ENCODE peak calls at places on chromosome 22, in six cellular contexts. Z, T, H, Q, S and W are unnamed samples.
A peak's percentile ranks its signal among the peaks of the same experiment; 100 is the strongest.

GRCh38 chr22:19440411-19441195 is 6.9 kb downstream of the C22orf39 start:
- DNase-seq in Z (no peak), T (no peak), H (no peak), Q (no peak), S (no peak), W (no peak)

GRCh38 chr22:33350961-33351360 is 292.8 kb upstream of the SYN3 start:
- DNase-seq in Z (no peak), T (no peak), H (no peak), Q (no peak), S (no peak), W (no peak)

GRCh38 chr22:23113067-23113846 is 28.5 kb downstream of the RSPH14 start:
- DNase-seq in Z (no peak), T (no peak), H (peak; percentile 54), Q (no peak), S (no peak), W (no peak)

GRCh38 chr22:49667236-49667635 is 160.4 kb downstream of the BRD1 start:
- DNase-seq in Z (no peak), T (peak; percentile 77), H (no peak), Q (no peak), S (no peak), W (no peak)

GRCh38 chr22:19429950-19430889 is 1.3 kb downstream of the HIRA start:
- DNase-seq in Z (no peak), T (no peak), H (peak; percentile 78), Q (no peak), S (no peak), W (peak; percentile 25)

GRCh38 chr22:28795932-28796856 is 4.2 kb downstream of the XBP1 start:
- DNase-seq in Z (no peak), T (no peak), H (no peak), Q (no peak), S (no peak), W (no peak)

GRCh38 chr22:24413271-24413670 is 14.1 kb upstream of the ADORA2A start:
- DNase-seq in Z (no peak), T (no peak), H (no peak), Q (no peak), S (no peak), W (no peak)

GRCh38 chr22:33529424-33530113 is 390.7 kb downstream of the LARGE1 start:
- DNase-seq in Z (no peak), T (no peak), H (peak; percentile 33), Q (no peak), S (no peak), W (peak; percentile 36)

GRCh38 chr22:47872761-47873535 is 1110.5 kb downstream of the TBC1D22A start:
- DNase-seq in Z (no peak), T (no peak), H (no peak), Q (no peak), S (no peak), W (no peak)

GRCh38 chr22:31550871-31551370 is 54.6 kb downstream of the SFI1 start:
- DNase-seq in Z (no peak), T (no peak), H (no peak), Q (no peak), S (no peak), W (no peak)
- TF ChIP-seq POLR2A in Z (no peak), T (no peak), H (no peak), Q (no peak), S (no peak), W (no peak)

DNA sequence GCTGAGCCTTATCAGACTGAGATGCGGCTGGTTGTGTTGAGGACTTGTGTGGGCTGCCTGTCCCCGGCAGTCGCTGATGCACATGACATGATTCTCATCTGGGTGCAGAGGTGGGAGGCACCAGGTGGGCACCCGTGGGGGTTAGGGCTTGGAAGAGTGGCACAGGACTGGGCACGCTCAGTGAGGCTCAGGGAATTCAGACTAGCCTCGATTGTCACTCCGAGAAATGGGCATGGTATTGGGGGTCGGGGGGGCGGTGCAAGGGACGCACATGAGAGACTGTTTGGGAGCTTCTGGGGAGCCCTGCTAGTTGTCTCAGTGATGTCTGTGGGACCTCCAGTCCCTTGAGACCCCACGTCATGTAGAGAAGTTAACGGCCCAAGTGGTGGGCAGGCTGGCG is 25.5 kb downstream of the CSF2RB start:
- DNase-seq in Z (no peak), T (no peak), H (no peak), Q (no peak), S (no peak), W (no peak)
- TF ChIP-seq POLR2A in Z (no peak), T (no peak), H (no peak), Q (no peak), S (no peak), W (no peak)

GRCh38 chr22:21682385-21683175 is 16.8 kb downstream of the PPIL2 start:
- DNase-seq in Z (no peak), T (no peak), H (no peak), Q (no peak), S (no peak), W (no peak)

GRCh38 chr22:21681566-21682370 is 16.0 kb downstream of the PPIL2 start:
- DNase-seq in Z (no peak), T (no peak), H (no peak), Q (no peak), S (no peak), W (no peak)

GRCh38 chr22:21679383-21679782 is 13.6 kb downstream of the PPIL2 start:
- DNase-seq in Z (no peak), T (no peak), H (no peak), Q (no peak), S (no peak), W (no peak)

GRCh38 chr22:21683401-21683811 is 17.6 kb downstream of the PPIL2 start:
- DNase-seq in Z (no peak), T (no peak), H (no peak), Q (no peak), S (no peak), W (no peak)

DNA sequence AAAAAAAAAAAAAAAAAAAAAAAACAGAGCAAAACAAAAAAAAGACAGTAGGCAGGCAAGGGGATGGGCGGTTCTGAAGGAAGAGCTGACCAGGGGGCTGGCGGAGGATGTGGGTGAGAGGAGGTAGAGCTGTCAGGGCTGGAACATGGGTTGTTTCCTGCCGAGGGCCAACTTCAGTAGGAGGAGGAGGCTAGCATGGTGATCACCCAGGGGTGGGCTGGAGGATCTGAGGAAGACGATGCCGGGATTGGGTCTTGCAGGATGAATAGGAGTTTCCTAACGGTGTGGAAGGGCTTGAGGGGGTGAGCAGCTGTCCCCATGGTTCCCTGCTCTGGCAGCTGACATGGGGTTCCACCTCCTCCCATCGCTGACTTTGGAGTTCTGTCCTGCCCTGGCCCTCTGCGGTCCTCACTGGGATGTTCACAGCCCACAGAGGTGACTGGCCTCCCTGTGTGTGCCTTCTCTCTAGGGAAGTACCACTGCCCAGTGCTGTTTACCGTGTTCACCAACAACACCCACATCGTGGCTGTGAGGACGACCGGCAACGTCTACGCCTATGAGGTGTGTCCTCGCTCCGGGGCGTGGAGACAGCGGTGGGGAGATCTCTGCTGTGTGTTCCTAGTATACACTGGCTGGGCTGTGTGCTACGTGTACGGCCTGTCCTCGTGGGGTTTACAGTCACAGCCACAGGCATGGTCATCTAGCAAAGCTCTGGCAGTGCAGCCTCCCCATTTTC is 15.2 kb downstream of the PPIL2 start:
- DNase-seq in Z (no peak), T (no peak), H (no peak), Q (no peak), S (no peak), W (no peak)
- TF ChIP-seq POLR2A in Z (no peak), T (no peak), H (no peak), Q (no peak), S (no peak), W (no peak)

GRCh38 chr22:44991218-44991617 is 18.6 kb downstream of the PHF21B start:
- DNase-seq in Z (no peak), T (no peak), H (no peak), Q (no peak), S (no peak), W (no peak)
- TF ChIP-seq POLR2A in Z (no peak), T (no peak), H (no peak), Q (no peak), S (no peak), W (no peak)

DNA sequence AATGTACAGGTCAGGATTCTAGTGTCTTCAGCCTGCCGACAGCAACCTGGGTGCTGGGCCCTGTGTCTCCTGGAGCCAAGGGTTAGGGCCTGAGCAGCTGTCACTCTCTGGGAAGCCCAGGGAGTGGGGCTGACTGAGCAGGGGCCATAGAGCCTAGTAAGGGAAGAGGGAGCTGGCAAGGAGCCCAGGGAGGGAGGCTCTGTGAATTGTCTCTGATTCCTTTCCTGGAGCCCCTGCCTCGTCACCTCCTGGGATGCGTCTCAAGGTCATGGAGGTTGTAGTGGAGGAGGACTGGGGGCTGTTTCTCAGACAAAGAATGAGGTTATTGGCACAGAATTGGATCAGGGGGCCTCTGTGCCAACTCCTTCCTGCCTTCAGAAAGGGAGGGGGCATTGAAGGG is 11.8 kb downstream of the SOX10 start:
- DNase-seq in Z (no peak), T (no peak), H (no peak), Q (no peak), S (no peak), W (no peak)
- TF ChIP-seq POLR2A in Z (no peak), T (no peak), H (no peak), Q (peak; percentile 10), S (no peak), W (no peak)

DNA sequence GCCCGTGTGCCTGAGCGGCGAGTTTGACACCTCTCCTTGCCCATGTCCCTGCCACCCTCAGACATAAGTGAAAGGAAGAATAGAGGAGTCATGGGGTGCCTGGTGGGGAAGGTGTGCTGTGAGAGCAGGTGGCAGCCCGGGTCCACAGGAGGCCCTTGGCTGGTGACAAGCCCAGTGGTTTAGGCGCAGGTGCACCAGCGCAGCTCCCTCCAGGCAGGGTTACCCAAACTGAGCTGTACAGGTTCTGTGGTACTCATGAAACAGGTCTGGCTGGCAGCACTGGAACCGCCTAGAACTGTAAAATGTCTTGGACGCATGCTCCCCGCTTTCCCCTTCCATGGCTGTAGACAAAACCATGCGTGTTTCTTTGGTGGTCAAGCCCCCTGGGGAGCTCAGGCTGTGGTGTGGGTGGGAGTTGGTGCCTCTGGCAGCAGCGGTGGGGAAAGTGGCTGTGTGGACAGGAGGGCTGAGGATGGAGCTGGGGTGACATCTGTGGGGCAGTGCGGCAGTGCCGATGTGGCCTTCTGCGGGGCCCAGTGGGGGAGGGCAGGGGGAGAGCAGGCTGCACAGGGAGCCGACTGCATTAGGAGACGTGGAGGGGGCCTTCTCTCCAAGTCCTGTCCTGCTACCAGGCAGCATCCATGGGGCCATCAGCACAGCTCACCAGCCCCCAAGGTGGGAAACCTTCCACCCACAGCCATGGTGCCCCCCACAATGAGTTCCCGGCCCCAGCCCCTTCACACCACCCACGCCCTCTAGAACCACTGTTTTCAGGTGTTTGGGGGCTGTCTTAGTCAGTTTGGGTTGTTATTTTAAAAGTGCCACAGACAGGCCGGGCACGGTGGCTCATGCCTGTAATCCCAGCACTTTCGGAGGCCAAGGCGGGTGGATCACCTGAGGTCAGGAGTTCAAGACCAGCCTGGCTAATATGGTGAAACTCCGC is 5.6 kb upstream of the GTSE1 start:
- DNase-seq in Z (no peak), T (peak; percentile 74), H (no peak), Q (no peak), S (no peak), W (no peak)
- TF ChIP-seq POLR2A in Z (no peak), T (no peak), H (no peak), Q (no peak), S (no peak), W (no peak)

GRCh38 chr22:26471522-26471921 is 12.1 kb downstream of the HPS4 start:
- DNase-seq in Z (peak; percentile 47), T (no peak), H (peak; percentile 83), Q (no peak), S (no peak), W (peak; percentile 71)
- TF ChIP-seq POLR2A in Z (no peak), T (no peak), H (peak; percentile 24), Q (no peak), S (no peak), W (no peak)